ENCODE peak calls at places on chromosome 18, in nine cellular contexts. One of them, this sample, is unnamed.

GRCh38 chr18:22493255-22493654 is 75.5 kb upstream of the CTAGE1 start:
- DNase-seq in epithelial cell of esophagus: no peak
- DNase-seq in fibroblast of pulmonary artery: no peak
- DNase-seq in WERI-Rb-1: no peak
- DNase-seq in B cell: no peak
- DNase-seq in GM13977: no peak
- DNase-seq in hepatocyte: peak
- DNase-seq in fibroblast of lung: no peak
- DNase-seq in tibial artery: no peak
- DNase-seq in this sample: no peak

GRCh38 chr18:2139676-2140075 is 431.6 kb downstream of the METTL4 start:
- DNase-seq in fibroblast of pulmonary artery: peak
- DNase-seq in WERI-Rb-1: no peak
- DNase-seq in tibial artery: no peak
- DNase-seq in epithelial cell of esophagus: peak
- DNase-seq in fibroblast of lung: peak
- DNase-seq in GM13977: no peak
- DNase-seq in B cell: no peak
- DNase-seq in hepatocyte: no peak
- DNase-seq in this sample: peak

GRCh38 chr18:24862225-24862893 is 401.9 kb downstream of the HRH4 start:
- DNase-seq in tibial artery: no peak
- DNase-seq in fibroblast of lung: no peak
- DNase-seq in epithelial cell of esophagus: no peak
- DNase-seq in GM13977: no peak
- DNase-seq in B cell: no peak
- DNase-seq in fibroblast of pulmonary artery: no peak
- DNase-seq in WERI-Rb-1: no peak
- DNase-seq in hepatocyte: no peak
- DNase-seq in this sample: no peak

GRCh38 chr18:41025666-41026065 is 929.4 kb upstream of the PIK3C3 start:
- DNase-seq in fibroblast of pulmonary artery: no peak
- DNase-seq in fibroblast of lung: no peak
- DNase-seq in hepatocyte: no peak
- DNase-seq in B cell: no peak
- DNase-seq in GM13977: no peak
- DNase-seq in epithelial cell of esophagus: no peak
- DNase-seq in WERI-Rb-1: no peak
- DNase-seq in tibial artery: no peak
- DNase-seq in this sample: no peak

GRCh38 chr18:79962835-79963657 is 1.4 kb upstream of the HSBP1L1 start:
- DNase-seq in fibroblast of lung: no peak
- DNase-seq in hepatocyte: no peak
- DNase-seq in B cell: peak
- DNase-seq in GM13977: peak
- DNase-seq in epithelial cell of esophagus: no peak
- DNase-seq in tibial artery: no peak
- DNase-seq in fibroblast of pulmonary artery: no peak
- DNase-seq in WERI-Rb-1: no peak
- DNase-seq in this sample: no peak

GRCh38 chr18:7447629-7448028 is 119.5 kb upstream of the PTPRM start:
- DNase-seq in hepatocyte: no peak
- DNase-seq in tibial artery: no peak
- DNase-seq in WERI-Rb-1: no peak
- DNase-seq in fibroblast of lung: no peak
- DNase-seq in fibroblast of pulmonary artery: no peak
- DNase-seq in GM13977: no peak
- DNase-seq in epithelial cell of esophagus: peak
- DNase-seq in B cell: no peak
- DNase-seq in this sample: no peak

GRCh38 chr18:78376036-78376435 is 603.6 kb upstream of the SALL3 start:
- DNase-seq in fibroblast of lung: no peak
- DNase-seq in epithelial cell of esophagus: no peak
- DNase-seq in GM13977: no peak
- DNase-seq in hepatocyte: no peak
- DNase-seq in tibial artery: no peak
- DNase-seq in fibroblast of pulmonary artery: no peak
- DNase-seq in WERI-Rb-1: no peak
- DNase-seq in B cell: no peak
- DNase-seq in this sample: no peak

GRCh38 chr18:79869591-79870368 is 72.0 kb downstream of the KCNG2 start:
- DNase-seq in B cell: no peak
- DNase-seq in tibial artery: no peak
- DNase-seq in GM13977: no peak
- DNase-seq in fibroblast of lung: no peak
- DNase-seq in fibroblast of pulmonary artery: no peak
- DNase-seq in hepatocyte: no peak
- DNase-seq in epithelial cell of esophagus: no peak
- DNase-seq in WERI-Rb-1: peak
- DNase-seq in this sample: no peak

GRCh38 chr18:12990977-12991838 is at the start of gene CEP192:
- DNase-seq in epithelial cell of esophagus: peak
- DNase-seq in fibroblast of lung: peak
- DNase-seq in tibial artery: peak
- DNase-seq in GM13977: peak
- DNase-seq in WERI-Rb-1: peak
- DNase-seq in B cell: peak
- DNase-seq in fibroblast of pulmonary artery: peak
- DNase-seq in hepatocyte: peak
- DNase-seq in this sample: peak
- TF ChIP-seq CTCF in epithelial cell of esophagus: no peak
- TF ChIP-seq CTCF in fibroblast of lung: no peak
- TF ChIP-seq CTCF in tibial artery: no peak
- TF ChIP-seq CTCF in GM13977: peak
- TF ChIP-seq CTCF in WERI-Rb-1: peak
- TF ChIP-seq CTCF in B cell: peak
- TF ChIP-seq CTCF in fibroblast of pulmonary artery: no peak
- TF ChIP-seq CTCF in hepatocyte: no peak
- TF ChIP-seq CTCF in this sample: no peak

DNA sequence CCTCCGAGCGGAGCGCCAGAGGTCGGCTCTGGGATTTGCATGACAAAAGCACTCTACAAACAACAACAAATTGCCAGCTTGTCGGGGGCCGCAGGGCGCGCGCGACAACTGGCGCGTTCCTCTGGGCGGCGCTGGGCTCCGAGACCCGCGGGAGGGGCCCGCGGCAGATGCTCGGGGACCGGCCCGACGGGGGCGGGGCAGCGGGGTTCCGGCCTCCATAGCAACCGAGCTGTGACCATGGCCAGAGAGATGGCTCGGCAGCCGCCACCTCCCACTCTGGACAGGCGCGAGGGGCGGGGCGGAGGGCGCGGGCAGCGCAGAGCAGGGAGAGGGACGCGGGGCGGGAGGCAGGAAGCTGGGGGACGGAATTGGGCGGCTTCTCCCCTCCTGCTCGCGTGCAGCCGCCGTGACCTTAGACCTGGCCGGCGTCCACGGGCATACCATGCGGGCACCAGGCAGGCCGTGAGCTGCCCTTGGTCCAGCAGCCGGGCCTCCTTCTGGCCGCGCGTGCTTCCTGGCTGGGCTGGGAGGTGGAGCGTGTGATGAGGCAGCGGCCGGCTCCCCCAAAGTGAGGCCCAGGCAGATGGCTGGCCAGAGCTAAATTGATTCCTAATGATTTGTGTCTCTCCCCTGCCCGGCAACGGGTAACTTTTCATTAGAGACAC is 171.5 kb downstream of the CELF4 start:
- DNase-seq in B cell: no peak
- DNase-seq in WERI-Rb-1: peak
- DNase-seq in fibroblast of lung: peak
- DNase-seq in hepatocyte: peak
- DNase-seq in epithelial cell of esophagus: no peak
- DNase-seq in tibial artery: peak
- DNase-seq in GM13977: peak
- DNase-seq in fibroblast of pulmonary artery: peak
- DNase-seq in this sample: no peak
- TF ChIP-seq CTCF in B cell: no peak
- TF ChIP-seq CTCF in WERI-Rb-1: peak
- TF ChIP-seq CTCF in fibroblast of lung: no peak
- TF ChIP-seq CTCF in hepatocyte: peak
- TF ChIP-seq CTCF in epithelial cell of esophagus: no peak
- TF ChIP-seq CTCF in tibial artery: no peak
- TF ChIP-seq CTCF in GM13977: no peak
- TF ChIP-seq CTCF in fibroblast of pulmonary artery: no peak
- TF ChIP-seq CTCF in this sample: no peak

DNA sequence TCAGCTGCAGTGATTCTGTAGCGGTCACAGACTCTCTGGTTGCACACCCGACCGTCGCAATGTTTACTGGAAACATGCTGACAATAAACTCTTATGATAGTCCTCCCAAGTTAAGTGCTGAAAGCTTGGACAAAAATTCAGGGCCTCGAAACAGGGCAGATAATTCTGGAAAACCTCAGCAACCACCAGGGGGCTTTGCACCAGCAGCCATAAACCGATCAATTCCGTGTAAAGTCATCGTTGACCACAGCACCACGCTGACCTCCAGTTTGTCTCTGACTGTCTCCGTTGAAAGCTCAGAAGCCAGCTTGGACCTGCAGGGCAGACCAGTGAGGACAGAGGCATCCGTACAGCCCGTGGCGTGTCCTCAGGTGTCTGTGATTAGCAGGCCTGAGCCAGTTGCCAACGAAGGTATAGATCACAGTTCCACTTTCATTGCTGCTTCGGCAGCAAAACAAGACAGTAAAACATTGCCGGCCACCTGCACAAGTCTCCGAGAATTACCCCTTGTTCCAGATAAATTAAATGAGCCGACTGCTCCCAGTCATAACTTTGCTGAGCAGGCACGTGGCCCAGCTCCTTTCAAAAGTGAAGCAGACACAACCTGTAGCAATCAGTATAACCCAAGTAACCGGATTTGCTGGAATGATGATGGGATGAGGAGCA is 166.1 kb downstream of the ASXL3 start:
- DNase-seq in tibial artery: no peak
- DNase-seq in B cell: no peak
- DNase-seq in GM13977: no peak
- DNase-seq in fibroblast of pulmonary artery: no peak
- DNase-seq in fibroblast of lung: no peak
- DNase-seq in hepatocyte: no peak
- DNase-seq in epithelial cell of esophagus: no peak
- DNase-seq in WERI-Rb-1: no peak
- DNase-seq in this sample: no peak
- TF ChIP-seq CTCF in tibial artery: no peak
- TF ChIP-seq CTCF in B cell: no peak
- TF ChIP-seq CTCF in GM13977: no peak
- TF ChIP-seq CTCF in fibroblast of pulmonary artery: no peak
- TF ChIP-seq CTCF in fibroblast of lung: peak
- TF ChIP-seq CTCF in hepatocyte: no peak
- TF ChIP-seq CTCF in epithelial cell of esophagus: no peak
- TF ChIP-seq CTCF in WERI-Rb-1: peak
- TF ChIP-seq CTCF in this sample: no peak

DNA sequence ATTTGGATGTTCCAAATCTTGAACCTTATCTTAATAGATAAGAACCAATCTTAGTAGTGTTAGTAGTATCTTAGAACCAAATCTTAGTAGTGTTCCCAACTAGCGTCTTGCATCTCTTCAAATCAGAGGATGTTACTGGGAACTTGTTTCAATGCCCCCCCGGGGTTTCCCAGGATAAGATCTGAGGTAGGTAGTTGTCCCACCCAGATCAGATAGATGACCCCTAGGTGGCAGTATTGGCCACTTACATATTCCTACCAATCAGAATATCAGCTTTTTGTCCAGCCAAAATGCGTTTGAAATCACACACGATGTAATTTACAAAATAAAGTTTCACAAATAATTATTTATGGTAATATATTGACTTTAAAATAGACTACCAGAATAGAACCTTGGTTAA is 314.8 kb downstream of the MBD2 start:
- DNase-seq in WERI-Rb-1: peak
- DNase-seq in epithelial cell of esophagus: peak
- DNase-seq in fibroblast of pulmonary artery: peak
- DNase-seq in fibroblast of lung: no peak
- DNase-seq in tibial artery: no peak
- DNase-seq in B cell: peak
- DNase-seq in GM13977: no peak
- DNase-seq in hepatocyte: no peak
- DNase-seq in this sample: no peak
- TF ChIP-seq CTCF in WERI-Rb-1: peak
- TF ChIP-seq CTCF in epithelial cell of esophagus: peak
- TF ChIP-seq CTCF in fibroblast of pulmonary artery: peak
- TF ChIP-seq CTCF in fibroblast of lung: no peak
- TF ChIP-seq CTCF in tibial artery: peak
- TF ChIP-seq CTCF in B cell: no peak
- TF ChIP-seq CTCF in GM13977: no peak
- TF ChIP-seq CTCF in hepatocyte: no peak
- TF ChIP-seq CTCF in this sample: peak

GRCh38 chr18:35511428-35511827 is 13.7 kb upstream of the INO80C start:
- DNase-seq in tibial artery: no peak
- DNase-seq in GM13977: peak
- DNase-seq in epithelial cell of esophagus: no peak
- DNase-seq in fibroblast of lung: no peak
- DNase-seq in B cell: peak
- DNase-seq in fibroblast of pulmonary artery: no peak
- DNase-seq in hepatocyte: no peak
- DNase-seq in WERI-Rb-1: no peak
- DNase-seq in this sample: no peak

GRCh38 chr18:35510071-35511010 is 12.6 kb upstream of the INO80C start:
- DNase-seq in epithelial cell of esophagus: no peak
- DNase-seq in GM13977: no peak
- DNase-seq in fibroblast of pulmonary artery: no peak
- DNase-seq in hepatocyte: no peak
- DNase-seq in WERI-Rb-1: no peak
- DNase-seq in tibial artery: no peak
- DNase-seq in B cell: no peak
- DNase-seq in fibroblast of lung: no peak
- DNase-seq in this sample: no peak

GRCh38 chr18:35512761-35513160 is 15.0 kb upstream of the INO80C start:
- DNase-seq in epithelial cell of esophagus: no peak
- DNase-seq in GM13977: no peak
- DNase-seq in WERI-Rb-1: no peak
- DNase-seq in fibroblast of pulmonary artery: no peak
- DNase-seq in B cell: no peak
- DNase-seq in fibroblast of lung: no peak
- DNase-seq in hepatocyte: no peak
- DNase-seq in tibial artery: no peak
- DNase-seq in this sample: no peak

GRCh38 chr18:35513181-35513932 is 15.6 kb upstream of the INO80C start:
- DNase-seq in tibial artery: peak
- DNase-seq in WERI-Rb-1: no peak
- DNase-seq in fibroblast of lung: peak
- DNase-seq in B cell: no peak
- DNase-seq in GM13977: no peak
- DNase-seq in hepatocyte: peak
- DNase-seq in fibroblast of pulmonary artery: peak
- DNase-seq in epithelial cell of esophagus: peak
- DNase-seq in this sample: peak

DNA sequence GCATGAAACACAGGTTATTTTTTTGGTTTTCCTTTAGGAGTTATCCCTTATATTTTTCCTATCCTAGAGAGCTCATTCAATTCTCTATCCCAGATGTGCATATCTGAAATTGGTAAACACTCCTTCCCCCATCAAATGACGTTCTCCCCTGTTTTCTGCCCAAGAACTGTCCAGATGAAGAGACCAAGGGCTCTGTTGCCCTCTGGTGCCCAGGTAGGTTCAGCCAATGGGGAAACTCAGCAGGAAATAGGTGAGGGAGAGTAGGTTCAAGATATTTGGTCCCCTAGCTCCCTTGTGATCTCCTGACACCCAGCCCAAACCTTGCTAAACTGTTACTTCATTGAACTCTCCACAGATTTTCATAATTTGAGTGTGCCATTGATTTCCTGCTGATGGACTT is 14.1 kb upstream of the INO80C start:
- DNase-seq in WERI-Rb-1: no peak
- DNase-seq in hepatocyte: no peak
- DNase-seq in fibroblast of lung: no peak
- DNase-seq in GM13977: no peak
- DNase-seq in B cell: no peak
- DNase-seq in tibial artery: no peak
- DNase-seq in fibroblast of pulmonary artery: no peak
- DNase-seq in epithelial cell of esophagus: no peak
- DNase-seq in this sample: no peak
- TF ChIP-seq CTCF in WERI-Rb-1: peak
- TF ChIP-seq CTCF in hepatocyte: peak
- TF ChIP-seq CTCF in fibroblast of lung: no peak
- TF ChIP-seq CTCF in GM13977: peak
- TF ChIP-seq CTCF in B cell: no peak
- TF ChIP-seq CTCF in tibial artery: no peak
- TF ChIP-seq CTCF in fibroblast of pulmonary artery: no peak
- TF ChIP-seq CTCF in epithelial cell of esophagus: peak
- TF ChIP-seq CTCF in this sample: no peak